ENCODE peak calls at places on chromosomes 13 and 19, in ten cellular contexts. N is kidney glomerular epithelial cell; P is HCEC 1CT; I is right lobe of liver; Z is activated effector memory CD4-positive, alpha-beta T cell treated with anti-CD3 and anti-CD28 coated beads, Interleukin-2, amount 50 U/mL, for 16 hours; M is EL; T is NCI-H1092 treated with DMSO at 0.1 percent for 48 hours; A is HS-27A; B is fibroblast of mammary gland; L is NCI-H1105 treated with DMSO at 0.1 percent for 48 hours. G is an unnamed sample.

GRCh38 chr13:110705356-110705825 is 525 bp downstream of the CARS2 start:
- DNase-seq in L (no peak), Z (no peak), A (no peak), T (no peak), N (no peak), M (no peak), P (no peak), I (no peak), B (no peak), G (no peak)

GRCh38 chr19:10389863-10390262 is 9.5 kb upstream of the TYK2 start:
- DNase-seq in A (no peak), B (no peak), T (no peak), P (no peak), I (no peak), M (peak; percentile 15), Z (peak; percentile 66), N (no peak), L (no peak), G (no peak)

GRCh38 chr19:13817615-13818371 is 22.6 kb downstream of the ZSWIM4 start:
- DNase-seq in L (no peak), M (no peak), P (no peak), Z (peak; percentile 74), B (no peak), T (peak; percentile 11), N (no peak), I (no peak), A (no peak), G (peak; percentile 90)

GRCh38 chr13:50359779-50360178 is 344.5 kb downstream of the KCNRG start:
- DNase-seq in L (no peak), I (no peak), Z (no peak), B (no peak), A (no peak), M (no peak), T (no peak), N (no peak), P (no peak), G (no peak)

GRCh38 chr13:77034883-77035282 is 7.9 kb upstream of the FBXL3 start:
- DNase-seq in L (no peak), M (peak; percentile 56), T (no peak), Z (no peak), B (peak; percentile 94), I (no peak), A (no peak), P (peak; percentile 79), N (no peak), G (no peak)

GRCh38 chr19:11225815-11226214 is 13.6 kb upstream of the ANGPTL8 start:
- DNase-seq in I (no peak), N (no peak), M (no peak), P (no peak), B (no peak), A (no peak), T (no peak), Z (no peak), L (no peak), G (no peak)

GRCh38 chr13:23868521-23868920 is 20.7 kb downstream of the MIPEP start:
- DNase-seq in L (no peak), P (peak; percentile 92), M (peak; percentile 44), I (no peak), B (peak; percentile 91), N (no peak), Z (no peak), A (no peak), T (no peak), G (no peak)

GRCh38 chr19:33290956-33291622 is 11.2 kb downstream of the CEBPA start:
- DNase-seq in M (no peak), T (no peak), N (peak; percentile 4), P (no peak), I (no peak), B (peak; percentile 18), L (no peak), A (no peak), Z (no peak), G (no peak)

GRCh38 chr13:71240906-71241305 is 626.1 kb downstream of the DACH1 start:
- DNase-seq in T (peak; percentile 63), I (no peak), N (no peak), A (no peak), B (no peak), L (peak; percentile 16), P (no peak), Z (no peak), M (no peak), G (peak; percentile 16)

GRCh38 chr19:4267901-4268815 is 10.9 kb upstream of the SHD start:
- DNase-seq in P (no peak), Z (no peak), N (no peak), T (no peak), B (no peak), M (no peak), I (peak; percentile 95), A (no peak), L (no peak), G (no peak)

GRCh38 chr13:43046259-43046658 is 22.9 kb downstream of the DNAJC15 start:
- DNase-seq in I (no peak), M (no peak), B (no peak), N (no peak), P (no peak), Z (no peak), A (no peak), T (no peak), L (no peak), G (no peak)